ENCODE peak calls at places on chromosomes 7 and 10, in seven cellular contexts. K, N, X, T, C, H and B are unnamed samples.

GRCh38 chr10:7477538-7478334 is 66.9 kb upstream of the SFMBT2 start:
- DNase-seq in K (no peak), N (no peak), X (no peak), T (no peak), C (no peak), H (no peak), B (no peak)

GRCh38 chr10:47456794-47457527 is 27.0 kb downstream of the ANXA8 start:
- DNase-seq in K (no peak), N (no peak), X (peak; percentile 44), T (no peak), C (no peak), H (no peak), B (no peak)

GRCh38 chr10:31507427-31507826 is 188.4 kb downstream of the ZEB1 start:
- DNase-seq in K (no peak), N (no peak), X (no peak), T (no peak), C (no peak), H (no peak), B (no peak)

GRCh38 chr7:75989726-75990388 is 4.5 kb downstream of the TMEM120A start:
- DNase-seq in K (no peak), N (peak; percentile 68), X (peak; percentile 11), T (no peak), C (no peak), H (no peak), B (no peak)

GRCh38 chr10:33327750-33328149 is 6.7 kb downstream of the NRP1 start:
- DNase-seq in K (no peak), N (no peak), X (no peak), T (no peak), C (no peak), H (no peak), B (peak; percentile 20)

GRCh38 chr7:132475669-132476116 is 100.6 kb downstream of the PLXNA4 start:
- DNase-seq in K (no peak), N (peak; percentile 71), X (no peak), T (no peak), C (no peak), H (no peak), B (no peak)

GRCh38 chr10:84966708-84967441 is 638.5 kb downstream of the CCSER2 start:
- DNase-seq in K (no peak), N (peak; percentile 14), X (no peak), T (no peak), C (no peak), H (no peak), B (peak; percentile 15)

GRCh38 chr10:132360766-132361447 is 28.9 kb downstream of the LRRC27 start:
- DNase-seq in K (no peak), N (peak; percentile 80), X (no peak), T (peak; percentile 66), C (no peak), H (no peak), B (peak; percentile 29)

GRCh38 chr10:34061846-34062245 is 727.4 kb upstream of the NRP1 start:
- DNase-seq in K (no peak), N (no peak), X (no peak), T (no peak), C (no peak), H (no peak), B (no peak)

DNA sequence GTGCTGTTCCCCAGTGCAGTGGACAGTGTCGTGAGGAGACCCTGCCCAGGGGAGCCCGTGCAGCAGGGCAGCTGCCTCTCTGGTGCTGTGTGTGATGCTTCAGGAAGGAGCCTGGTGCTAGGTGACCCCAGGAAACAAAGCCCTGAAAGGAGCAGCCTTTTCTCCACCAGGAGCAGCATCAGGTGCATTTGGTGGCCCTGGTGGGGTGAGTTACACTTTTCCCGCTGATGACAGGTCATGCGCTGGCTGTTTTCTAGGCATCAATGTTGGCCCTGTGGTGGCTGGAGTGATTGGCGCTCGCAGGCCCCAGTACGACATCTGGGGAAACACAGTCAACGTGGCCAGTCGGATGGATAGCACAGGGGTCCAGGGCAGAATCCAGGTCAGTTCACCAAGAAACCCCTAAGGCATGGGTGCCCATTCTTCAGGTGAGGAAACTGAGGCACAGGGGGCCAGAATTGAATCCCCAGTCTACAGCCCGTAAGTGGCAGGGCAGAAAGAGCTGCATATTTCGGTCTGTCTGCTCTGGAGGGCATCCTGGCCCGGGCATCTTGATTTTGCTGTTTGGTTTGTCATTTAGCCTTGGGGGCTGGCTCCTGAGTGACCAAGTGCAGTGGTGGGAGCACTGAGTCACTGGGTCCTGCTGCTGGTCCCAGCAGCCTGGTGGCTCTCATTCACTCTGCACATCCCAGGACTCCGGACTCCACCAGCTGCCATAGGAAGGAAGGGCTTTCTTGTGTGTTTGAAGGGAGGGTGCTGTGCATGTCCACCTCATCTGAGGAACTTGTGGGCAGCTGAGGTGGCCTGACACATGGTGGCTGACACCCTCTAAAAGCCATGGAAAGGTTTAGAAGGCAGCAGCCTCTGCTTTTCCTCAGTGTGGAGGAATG is 136.3 kb downstream of the ADCY1 start:
- DNase-seq in K (no peak), N (peak; percentile 24), X (no peak), T (no peak), C (no peak), H (no peak), B (no peak)
- TF ChIP-seq JUND in K (no peak), N (no peak), X (no peak), T (no peak), C (no peak), H (no peak), B (no peak)

DNA sequence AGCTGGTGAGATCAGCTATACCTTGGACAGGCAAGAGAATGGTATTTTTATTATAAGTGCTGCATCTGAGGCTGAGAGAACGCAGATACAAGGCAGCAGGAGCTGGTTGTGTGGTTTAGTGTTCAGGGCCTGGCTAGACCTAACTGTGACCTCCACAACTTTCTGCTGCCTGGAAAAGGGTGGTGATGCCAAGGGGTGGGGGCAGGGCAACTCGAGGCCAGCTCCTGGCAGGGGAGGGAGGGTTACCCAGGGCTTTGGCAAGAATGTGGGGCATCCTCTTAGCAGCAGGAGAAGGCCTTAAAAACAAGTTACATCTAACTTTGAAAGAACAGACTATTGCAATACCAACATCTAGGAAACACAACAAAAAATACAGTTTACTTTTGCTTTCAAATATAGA is 13.0 kb downstream of the MXI1 start:
- DNase-seq in K (no peak), N (no peak), X (no peak), T (no peak), C (no peak), H (no peak), B (no peak)
- TF ChIP-seq JUND in K (no peak), N (no peak), X (no peak), T (no peak), C (no peak), H (no peak), B (no peak)

DNA sequence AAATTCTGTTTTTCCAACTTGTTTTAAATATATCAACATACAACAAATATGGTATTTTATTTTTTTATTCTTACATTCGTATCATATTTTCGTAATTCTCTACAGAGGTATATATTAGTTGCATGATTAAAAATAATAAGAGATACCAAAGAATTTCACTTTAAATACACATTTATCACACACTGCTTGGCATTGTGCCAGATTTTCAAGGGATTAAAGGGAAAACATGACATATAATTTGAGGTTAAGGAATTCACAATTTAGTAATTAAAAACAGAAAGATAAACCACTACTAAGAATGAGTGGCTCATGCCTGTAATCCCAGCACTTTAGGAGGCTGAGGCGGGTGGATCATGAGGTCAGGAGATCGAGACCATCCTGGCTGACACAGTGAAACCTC is 484.7 kb upstream of the SORCS1 start:
- DNase-seq in K (no peak), N (no peak), X (no peak), T (no peak), C (no peak), H (no peak), B (no peak)
- TF ChIP-seq JUND in K (no peak), N (no peak), X (no peak), T (no peak), C (no peak), H (no peak), B (no peak)

GRCh38 chr10:101261702-101262101 is 32.4 kb upstream of the LBX1 start:
- DNase-seq in K (no peak), N (no peak), X (no peak), T (no peak), C (no peak), H (no peak), B (no peak)

GRCh38 chr10:101258179-101258885 is 29.1 kb upstream of the LBX1 start:
- DNase-seq in K (no peak), N (no peak), X (no peak), T (peak; percentile 59), C (peak; percentile 89), H (no peak), B (peak; percentile 90)

GRCh38 chr10:101262147-101262546 is 32.9 kb upstream of the LBX1 start:
- DNase-seq in K (no peak), N (no peak), X (no peak), T (no peak), C (no peak), H (no peak), B (no peak)

GRCh38 chr10:101263146-101263837 is 34.0 kb upstream of the LBX1 start:
- DNase-seq in K (no peak), N (no peak), X (no peak), T (no peak), C (no peak), H (no peak), B (no peak)

GRCh38 chr10:101260764-101261341 is 31.6 kb upstream of the LBX1 start:
- DNase-seq in K (no peak), N (no peak), X (no peak), T (peak; percentile 19), C (no peak), H (no peak), B (no peak)
- TF ChIP-seq JUND in K (no peak), N (no peak), X (no peak), T (no peak), C (no peak), H (no peak), B (no peak)